ENCODE peak calls at places on chromosomes 12 and 14, in six cellular contexts. L, O, I, V, X and S are unnamed samples.

GRCh38 chr12:10392394-10392930 is 2.6 kb upstream of the KLRK1 start:
- DNase-seq in I (peak; percentile 36), O (no peak), V (peak; percentile 4), X (no peak), L (no peak), S (no peak)

GRCh38 chr12:104177663-104178501 is 37.7 kb upstream of the TXNRD1 start:
- DNase-seq in O (no peak), X (no peak), V (no peak), I (peak; percentile 95), L (no peak), S (no peak)

GRCh38 chr12:111038075-111038474 is 117.7 kb upstream of the MYL2 start:
- DNase-seq in L (no peak), O (no peak), I (no peak), V (no peak), X (no peak), S (no peak)

GRCh38 chr14:50036211-50036610 is 80.2 kb downstream of the VCPKMT start:
- DNase-seq in X (no peak), I (no peak), O (no peak), L (no peak), V (no peak), S (no peak)

GRCh38 chr12:91377456-91377855 is 194.8 kb upstream of the DCN start:
- DNase-seq in L (no peak), O (no peak), I (no peak), X (no peak), V (no peak), S (no peak)

GRCh38 chr12:71011261-71011660 is 90.7 kb upstream of the PTPRR start:
- DNase-seq in O (no peak), L (no peak), X (no peak), I (no peak), V (no peak), S (no peak)

GRCh38 chr12:71277866-71278265 is 120.1 kb upstream of the TSPAN8 start:
- DNase-seq in I (no peak), O (no peak), X (no peak), L (no peak), V (no peak), S (no peak)

GRCh38 chr12:52807544-52808470 is 6.1 kb downstream of the KRT4 start:
- DNase-seq in L (no peak), V (no peak), O (no peak), X (no peak), I (no peak), S (no peak)

GRCh38 chr12:24919346-24920001 is 29.4 kb downstream of the BCAT1 start:
- DNase-seq in L (no peak), V (no peak), O (no peak), X (peak; percentile 17), I (no peak), S (peak; percentile 33)

GRCh38 chr12:57793920-57794319 is 11.3 kb downstream of the TSFM start:
- DNase-seq in O (no peak), I (peak; percentile 81), L (no peak), V (no peak), X (no peak), S (no peak)

GRCh38 chr14:96055753-96056508 is 16.8 kb downstream of the C14orf132 start:
- DNase-seq in V (no peak), O (no peak), X (no peak), I (no peak), L (no peak), S (no peak)

GRCh38 chr12:30296486-30296885 is 399.2 kb downstream of the IPO8 start:
- DNase-seq in L (no peak), O (no peak), X (no peak), V (no peak), I (no peak), S (no peak)

GRCh38 chr12:67456281-67456918 is 187.2 kb downstream of the CAND1 start:
- DNase-seq in L (no peak), X (no peak), O (no peak), V (no peak), I (peak; percentile 25), S (no peak)

GRCh38 chr14:53954551-53955233 is 1.9 kb downstream of the BMP4 start:
- DNase-seq in L (no peak), V (no peak), I (no peak), O (no peak), X (no peak), S (no peak)

GRCh38 chr14:101506211-101506920 is 54.9 kb upstream of the DIO3 start:
- DNase-seq in L (no peak), I (no peak), X (no peak), V (no peak), O (no peak), S (no peak)

GRCh38 chr12:8840938-8841633 is 18.7 kb downstream of the A2ML1 start:
- DNase-seq in I (no peak), L (no peak), O (no peak), V (no peak), X (no peak), S (no peak)

GRCh38 chr12:54463484-54463883 is 9.9 kb downstream of the GTSF1 start:
- DNase-seq in O (no peak), X (no peak), V (no peak), L (no peak), I (no peak), S (no peak)